ENCODE peak calls at places on chromosomes 6 and 20, in nine cellular contexts. L is osteoblast, Z is esophagus muscularis mucosa, B is ovary, F is cardiac muscle cell, Q is GM13977, R is HCT116, K is natural killer cell, Y is fibroblast of mammary gland. I is an unnamed sample.
A peak's percentile ranks its signal among the peaks of the same experiment; 100 is the strongest.

GRCh38 chr6:110036408-110037302 is 58.5 kb downstream of the GPR6 start:
- DNase-seq in L (no peak), Z (peak; percentile 47), B (no peak), F (no peak), Q (no peak), R (no peak), K (no peak), Y (no peak), I (no peak)

GRCh38 chr20:57866250-57867106 is 156.7 kb upstream of the PMEPA1 start:
- DNase-seq in L (no peak), Z (peak; percentile 47), B (no peak), F (no peak), Q (no peak), R (no peak), K (no peak), Y (no peak), I (no peak)

GRCh38 chr20:34579936-34580587 is 21.5 kb downstream of the MAP1LC3A start:
- DNase-seq in L (no peak), Z (peak; percentile 74), B (peak; percentile 9), F (no peak), Q (no peak), R (no peak), K (no peak), Y (no peak), I (no peak)

GRCh38 chr6:162099685-162100084 is 627.9 kb downstream of the PRKN start:
- DNase-seq in L (no peak), Z (no peak), B (peak; percentile 17), F (no peak), Q (no peak), R (peak; percentile 81), K (no peak), Y (peak; percentile 98), I (peak; percentile 90)

GRCh38 chr6:14965340-14966102 is 280.3 kb upstream of the JARID2 start:
- DNase-seq in L (peak; percentile 13), Z (no peak), B (no peak), F (no peak), Q (no peak), R (no peak), K (no peak), Y (no peak), I (no peak)

GRCh38 chr20:10280016-10280908 is 61.6 kb downstream of the SNAP25 start:
- DNase-seq in L (no peak), Z (peak; percentile 62), B (no peak), F (no peak), Q (no peak), R (no peak), K (no peak), Y (no peak), I (no peak)

GRCh38 chr6:39053016-39053595 is 4.5 kb downstream of the GLP1R start:
- DNase-seq in L (peak; percentile 72), Z (no peak), B (no peak), F (no peak), Q (no peak), R (no peak), K (no peak), Y (no peak), I (no peak)

GRCh38 chr20:3173582-3174441 is 463 bp upstream of the LZTS3 start:
- DNase-seq in L (peak; percentile 100), Z (no peak), B (peak; percentile 93), F (peak; percentile 95), Q (peak; percentile 99), R (peak; percentile 38), K (peak; percentile 86), Y (peak; percentile 59), I (peak; percentile 83)

GRCh38 chr20:3406481-3407425 is 716 bp downstream of the DNAAF9 start:
- DNase-seq in L (peak; percentile 86), Z (no peak), B (peak; percentile 64), F (peak; percentile 34), Q (peak; percentile 28), R (no peak), K (peak; percentile 15), Y (peak; percentile 83), I (peak; percentile 44)

GRCh38 chr6:34544776-34545471 is 11.2 kb downstream of the SPDEF start:
- DNase-seq in L (no peak), Z (no peak), B (no peak), F (no peak), Q (no peak), R (no peak), K (no peak), Y (peak; percentile 8), I (no peak)

DNA sequence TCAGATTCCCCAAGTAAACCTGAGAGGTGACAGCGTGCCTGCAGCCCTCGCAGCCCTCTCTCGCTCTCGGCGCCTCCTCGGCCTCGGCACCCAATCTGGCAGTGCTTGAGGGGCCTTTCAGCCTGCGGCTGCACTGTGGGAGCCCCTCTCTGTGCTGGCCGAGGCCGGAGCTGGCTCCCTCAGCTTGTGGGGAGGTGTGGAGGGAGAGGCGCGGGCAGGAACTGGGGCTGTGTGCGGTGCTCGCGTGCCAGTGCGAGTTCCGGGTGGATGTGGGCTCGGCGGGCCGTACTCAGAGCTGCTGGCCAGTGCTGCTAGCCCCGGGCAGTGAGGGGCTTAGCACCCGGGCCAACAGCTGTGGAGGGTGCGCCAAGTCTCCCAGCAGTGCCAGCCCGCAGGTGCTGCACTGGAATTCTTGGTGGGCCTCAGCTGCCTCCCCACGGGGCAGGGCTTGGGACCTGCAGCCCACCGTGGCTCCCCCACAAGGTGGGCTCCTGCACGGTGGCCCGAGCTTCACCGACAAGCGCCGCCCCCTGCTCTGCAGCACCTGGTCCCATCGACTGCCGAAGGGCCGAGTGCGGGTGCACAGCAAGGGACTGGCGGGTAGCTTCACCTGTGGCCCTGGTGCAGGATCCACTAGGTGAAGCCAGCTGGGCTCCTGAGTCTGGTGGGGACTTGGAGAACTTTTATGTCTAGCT is 809.7 kb upstream of the ADGRB3 start:
- DNase-seq in L (no peak), Z (no peak), B (no peak), F (no peak), Q (no peak), R (no peak), K (no peak), Y (no peak), I (no peak)
- TF ChIP-seq CTCF in L (no peak), Z (no peak), B (no peak), F (no peak), Q (no peak), R (no peak), K (no peak), Y (no peak), I (no peak)

GRCh38 chr6:125346926-125347563 is 45.3 kb upstream of the HDDC2 start:
- DNase-seq in L (no peak), Z (no peak), B (no peak), F (no peak), Q (no peak), R (no peak), K (no peak), Y (no peak), I (no peak)
- TF ChIP-seq CTCF in L (no peak), Z (no peak), B (no peak), F (no peak), Q (no peak), R (no peak), K (no peak), Y (no peak), I (no peak)

DNA sequence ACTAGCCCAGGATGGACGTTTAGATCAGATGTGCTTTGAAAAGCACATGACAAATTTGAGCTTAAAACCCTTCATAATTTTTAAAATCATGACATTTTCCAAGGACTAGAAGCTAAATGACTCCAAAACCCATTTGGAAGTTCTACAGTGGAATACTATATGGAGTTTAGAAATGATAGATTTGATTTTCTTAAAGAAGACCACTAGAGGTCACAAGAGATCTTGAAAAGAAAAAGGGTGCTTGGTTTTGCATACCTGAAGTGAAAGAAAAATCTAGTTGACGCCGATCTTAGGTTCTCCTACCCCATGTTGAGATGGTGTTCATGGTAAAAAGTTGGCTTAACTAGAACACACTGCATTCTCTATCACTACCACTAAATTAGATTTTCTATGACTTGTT is 31.5 kb downstream of the CFAP61 start:
- DNase-seq in L (peak; percentile 58), Z (no peak), B (no peak), F (peak; percentile 54), Q (peak; percentile 42), R (peak; percentile 19), K (no peak), Y (peak; percentile 34), I (peak; percentile 56)
- TF ChIP-seq CTCF in L (peak; percentile 52), Z (peak; percentile 39), B (peak; percentile 10), F (peak; percentile 45), Q (peak; percentile 44), R (peak; percentile 29), K (peak; percentile 75), Y (peak; percentile 40), I (peak; percentile 55)

DNA sequence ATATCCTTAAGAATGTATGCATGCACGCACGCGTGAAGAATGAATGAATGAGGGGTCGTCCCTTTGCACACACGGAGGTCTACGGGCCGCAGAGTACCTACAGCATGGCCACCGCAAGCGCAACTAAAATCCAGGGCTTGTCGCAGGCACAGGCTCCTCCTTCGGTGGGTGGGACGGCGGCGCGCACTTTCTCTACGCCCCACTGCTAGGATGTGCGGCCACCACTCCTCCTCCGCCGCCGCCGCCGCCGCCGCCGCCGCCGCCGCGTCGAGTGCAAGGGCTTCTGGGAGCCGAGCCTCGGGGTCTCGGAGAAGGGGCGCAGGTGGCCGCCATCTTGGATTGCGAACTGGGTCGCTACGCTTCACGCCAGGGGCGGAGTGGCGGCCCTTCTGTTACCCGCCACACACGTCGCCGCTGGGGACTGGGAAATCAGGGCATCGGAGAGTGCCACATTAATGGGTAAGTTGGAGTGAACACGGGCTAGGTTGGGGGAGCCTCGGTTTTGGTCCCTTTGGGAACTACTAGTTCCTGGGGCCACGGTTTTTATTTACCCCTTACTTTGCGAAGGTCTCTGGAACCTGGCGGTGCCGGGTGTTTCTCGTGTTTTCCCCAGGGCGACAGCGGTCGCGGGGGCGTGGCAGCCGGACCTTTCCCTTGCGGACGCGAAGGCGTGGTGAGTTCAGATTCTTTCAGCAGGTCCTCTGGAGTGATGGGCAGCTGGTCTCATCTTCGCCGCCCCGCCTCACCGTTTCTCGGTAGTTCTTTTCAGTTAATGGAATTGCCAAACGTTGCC is at the start of gene KPNA5:
- DNase-seq in L (peak; percentile 96), Z (peak; percentile 95), B (peak; percentile 87), F (peak; percentile 95), Q (peak; percentile 92), R (peak; percentile 68), K (peak; percentile 81), Y (peak; percentile 83), I (peak; percentile 89)
- TF ChIP-seq CTCF in L (no peak), Z (no peak), B (no peak), F (no peak), Q (no peak), R (no peak), K (no peak), Y (no peak), I (no peak)